ENCODE peak calls at places on chromosome X, in ten cellular contexts. W is EH; J is neural progenitor cell; K is tibial nerve; Q is AML-193; M is lung microvascular endothelial cell; O is HCEC 1CT; R is HFF-Myc; I is activated naive CD4-positive, alpha-beta T cell treated with anti-CD3 and anti-CD28 coated beads for 36 hours; G is NCI-H1694. C is an unnamed sample.
A peak's percentile ranks its signal among the peaks of the same experiment; 100 is the strongest.

GRCh38 chrX:132676561-132677186 is 187.8 kb upstream of the MBNL3 start:
- DNase-seq in G (no peak), I (no peak), M (no peak), W (no peak), R (no peak), Q (no peak), O (no peak), K (no peak), J (peak; percentile 31), C (no peak)

GRCh38 chrX:109997786-109998452 is 5.0 kb upstream of the TMEM164 start:
- DNase-seq in R (no peak), W (no peak), I (no peak), G (no peak), M (no peak), J (peak; percentile 5), K (no peak), O (no peak), Q (no peak), C (no peak)

GRCh38 chrX:134836497-134836968 is 154.3 kb upstream of the SMIM10 start:
- DNase-seq in Q (no peak), G (no peak), I (peak; percentile 4), M (no peak), W (peak; percentile 42), R (peak; percentile 7), K (no peak), O (peak; percentile 74), J (no peak), C (no peak)

GRCh38 chrX:38379088-38379487 is 26.7 kb downstream of the OTC start:
- DNase-seq in M (no peak), J (no peak), O (no peak), G (no peak), W (no peak), R (no peak), I (no peak), Q (no peak), K (no peak), C (no peak)

GRCh38 chrX:120446503-120446902 is 22.6 kb downstream of the LAMP2 start:
- DNase-seq in G (no peak), Q (no peak), R (peak; percentile 37), I (no peak), K (no peak), O (peak; percentile 48), W (peak; percentile 73), M (no peak), J (no peak), C (no peak)

GRCh38 chrX:80022363-80023031 is 7.9 kb downstream of the TBX22 start:
- DNase-seq in I (no peak), K (no peak), G (no peak), J (peak; percentile 57), W (no peak), R (no peak), Q (no peak), M (no peak), O (no peak), C (no peak)

GRCh38 chrX:125202486-125203378 is 116.9 kb upstream of the TEX13C start:
- DNase-seq in W (no peak), O (no peak), J (peak; percentile 11), M (no peak), K (no peak), I (peak; percentile 4), Q (no peak), R (no peak), G (no peak), C (no peak)

GRCh38 chrX:15398874-15399273 is 14.7 kb upstream of the VEGFD start:
- DNase-seq in M (no peak), I (no peak), W (no peak), K (no peak), G (no peak), O (no peak), J (no peak), Q (no peak), R (no peak), C (no peak)

GRCh38 chrX:130788786-130789581 is 114.0 kb downstream of the ENOX2 start:
- DNase-seq in Q (no peak), M (no peak), W (no peak), R (no peak), G (no peak), O (no peak), I (no peak), J (no peak), K (no peak), C (no peak)

GRCh38 chrX:149996515-149996914 is 58.2 kb upstream of the EOLA2 start:
- DNase-seq in I (no peak), M (no peak), O (no peak), R (no peak), G (no peak), K (no peak), W (no peak), Q (no peak), J (no peak), C (no peak)

GRCh38 chrX:48835524-48836329 is at the start of gene PCSK1N:
- DNase-seq in G (peak; percentile 17), I (peak; percentile 13), W (no peak), K (no peak), O (no peak), J (peak; percentile 51), M (no peak), R (no peak), Q (no peak), C (peak; percentile 46)

GRCh38 chrX:16743604-16744325 is 24.4 kb downstream of the SYAP1 start:
- DNase-seq in O (peak; percentile 76), K (no peak), J (no peak), W (peak; percentile 62), Q (no peak), R (peak; percentile 25), G (no peak), I (no peak), M (peak; percentile 16), C (no peak)

GRCh38 chrX:42219231-42219630 is 295.9 kb upstream of the CASK start:
- DNase-seq in K (no peak), O (no peak), G (no peak), J (no peak), M (no peak), W (no peak), R (no peak), I (no peak), Q (no peak), C (no peak)

GRCh38 chrX:47843363-47843762 is 6.7 kb downstream of the ZNF81 start:
- DNase-seq in Q (no peak), O (peak; percentile 3), J (no peak), M (no peak), I (no peak), G (no peak), R (no peak), W (peak; percentile 60), K (no peak), C (no peak)

C was measured in central memory CD4-positive, alpha-beta T cell.